ENCODE peak calls at places on chromosomes 3 and 15, in eight cellular contexts. E is activated CD4-positive, alpha-beta T cell treated with anti-CD3 and anti-CD28 coated beads for 24 hours; Y is Caco-2; O is stimulated activated CD8-positive, alpha-beta memory T cell treated with anti-CD3 and anti-CD28 coated beads, Interleukin-7, amount 100 ng/mL, for 1 hour; X is NCI-H1092; N is head of caudate nucleus; M is lower lobe of right lung; A is B cell. Q is an unnamed sample.

GRCh38 chr3:193816656-193817311 is 223.8 kb downstream of the OPA1 start:
- DNase-seq in E (no peak), Y (peak; percentile 88), O (no peak), X (peak; percentile 46), N (peak; percentile 40), M (no peak), A (no peak), Q (peak; percentile 13)

GRCh38 chr3:51637941-51638471 is 33.0 kb upstream of the TEX264 start:
- DNase-seq in E (no peak), Y (peak; percentile 73), O (no peak), X (no peak), N (no peak), M (no peak), A (peak; percentile 33), Q (no peak)

GRCh38 chr3:143241556-143241955 is 122.0 kb downstream of the CHST2 start:
- DNase-seq in E (no peak), Y (no peak), O (no peak), X (no peak), N (no peak), M (no peak), A (no peak), Q (no peak)

GRCh38 chr15:80846416-80846815 is 67.2 kb downstream of the CEMIP start:
- DNase-seq in E (no peak), Y (no peak), O (no peak), X (no peak), N (no peak), M (no peak), A (no peak), Q (no peak)

GRCh38 chr3:38354588-38355344 is 8.2 kb downstream of the XYLB start:
- DNase-seq in E (no peak), Y (no peak), O (no peak), X (no peak), N (no peak), M (no peak), A (no peak), Q (no peak)

GRCh38 chr3:196643201-196643749 is 3.8 kb downstream of the NRROS start:
- DNase-seq in E (no peak), Y (no peak), O (no peak), X (no peak), N (no peak), M (peak; percentile 85), A (peak; percentile 93), Q (no peak)

GRCh38 chr15:38041576-38041975 is 107.1 kb downstream of the TMCO5A start:
- DNase-seq in E (no peak), Y (no peak), O (no peak), X (no peak), N (no peak), M (no peak), A (no peak), Q (no peak)

GRCh38 chr3:78963771-78964170 is 804.0 kb downstream of the ROBO1 start:
- DNase-seq in E (no peak), Y (no peak), O (no peak), X (no peak), N (no peak), M (no peak), A (no peak), Q (no peak)

GRCh38 chr15:58506787-58507671 is 75.2 kb downstream of the LIPC start:
- DNase-seq in E (no peak), Y (no peak), O (no peak), X (no peak), N (no peak), M (no peak), A (no peak), Q (no peak)

GRCh38 chr3:39107056-39107873 is at the start of the genes GORASP1 and TTC21A:
- DNase-seq in E (peak; percentile 45), Y (peak; percentile 81), O (peak; percentile 30), X (peak; percentile 79), N (peak; percentile 93), M (peak; percentile 95), A (peak; percentile 81), Q (peak; percentile 95)

GRCh38 chr3:50290116-50290745 is 2.0 kb downstream of the IFRD2 start:
- DNase-seq in E (no peak), Y (no peak), O (no peak), X (no peak), N (no peak), M (no peak), A (no peak), Q (no peak)

GRCh38 chr3:108099679-108100428 is 9.0 kb upstream of the CD47 start:
- DNase-seq in E (no peak), Y (no peak), O (no peak), X (no peak), N (no peak), M (peak; percentile 77), A (peak; percentile 39), Q (no peak)

GRCh38 chr15:45394681-45395080 is 16.3 kb upstream of the GATM start:
- DNase-seq in E (no peak), Y (no peak), O (no peak), X (no peak), N (no peak), M (no peak), A (no peak), Q (peak; percentile 35)

GRCh38 chr3:50194903-50195500 is 3.6 kb downstream of the GNAT1 start:
- DNase-seq in E (no peak), Y (no peak), O (no peak), X (no peak), N (no peak), M (no peak), A (peak; percentile 63), Q (no peak)

GRCh38 chr3:43729707-43730399 is 39.1 kb downstream of the ABHD5 start:
- DNase-seq in E (no peak), Y (no peak), O (no peak), X (no peak), N (no peak), M (no peak), A (no peak), Q (no peak)

GRCh38 chr15:81886586-81886985 is 159.2 kb downstream of the MEX3B start:
- DNase-seq in E (no peak), Y (no peak), O (no peak), X (no peak), N (no peak), M (no peak), A (no peak), Q (no peak)

GRCh38 chr3:70065666-70066253 is 66.2 kb downstream of the SAMMSON start:
- DNase-seq in E (no peak), Y (no peak), O (no peak), X (no peak), N (no peak), M (no peak), A (no peak), Q (no peak)

Q was measured in midbrain.